ENCODE peak calls at places on chromosomes 2 and 18, in six cellular contexts. One of them, this sample, is unnamed.

GRCh38 chr2:209901187-209901586 is 101.3 kb upstream of the RPE start:
- DNase-seq in heart right ventricle: no peak
- DNase-seq in astrocyte: no peak
- DNase-seq in GM06990: no peak
- DNase-seq in AG04449: no peak
- DNase-seq in fibroblast of the aortic adventitia: no peak
- DNase-seq in this sample: no peak

GRCh38 chr2:10188729-10189305 is 66.3 kb downstream of the RRM2 start:
- DNase-seq in heart right ventricle: no peak
- DNase-seq in astrocyte: no peak
- DNase-seq in GM06990: no peak
- DNase-seq in AG04449: no peak
- DNase-seq in fibroblast of the aortic adventitia: no peak
- DNase-seq in this sample: no peak

GRCh38 chr18:35389095-35389618 is 12.0 kb upstream of the ZNF396 start:
- DNase-seq in heart right ventricle: no peak
- DNase-seq in astrocyte: peak
- DNase-seq in GM06990: no peak
- DNase-seq in AG04449: no peak
- DNase-seq in fibroblast of the aortic adventitia: peak
- DNase-seq in this sample: no peak

GRCh38 chr2:22942441-22942840 is 442.5 kb upstream of the KLHL29 start:
- DNase-seq in heart right ventricle: no peak
- DNase-seq in astrocyte: no peak
- DNase-seq in GM06990: no peak
- DNase-seq in AG04449: no peak
- DNase-seq in fibroblast of the aortic adventitia: no peak
- DNase-seq in this sample: no peak

GRCh38 chr18:46158498-46158897 is 54.3 kb downstream of the HAUS1 start:
- DNase-seq in heart right ventricle: no peak
- DNase-seq in astrocyte: no peak
- DNase-seq in GM06990: no peak
- DNase-seq in AG04449: no peak
- DNase-seq in fibroblast of the aortic adventitia: peak
- DNase-seq in this sample: no peak

GRCh38 chr2:98334439-98335078 is 11.7 kb upstream of the CNGA3 start:
- DNase-seq in heart right ventricle: no peak
- DNase-seq in astrocyte: peak
- DNase-seq in GM06990: no peak
- DNase-seq in AG04449: peak
- DNase-seq in fibroblast of the aortic adventitia: peak
- DNase-seq in this sample: peak

GRCh38 chr2:24313744-24314632 is 46.3 kb downstream of the ITSN2 start:
- DNase-seq in heart right ventricle: no peak
- DNase-seq in astrocyte: peak
- DNase-seq in GM06990: peak
- DNase-seq in AG04449: peak
- DNase-seq in fibroblast of the aortic adventitia: peak
- DNase-seq in this sample: no peak

GRCh38 chr18:22604390-22604985 is 186.8 kb upstream of the CTAGE1 start:
- DNase-seq in heart right ventricle: peak
- DNase-seq in astrocyte: peak
- DNase-seq in GM06990: no peak
- DNase-seq in AG04449: no peak
- DNase-seq in fibroblast of the aortic adventitia: peak
- DNase-seq in this sample: no peak

GRCh38 chr2:144325086-144325485 is 194.8 kb downstream of the ZEB2 start:
- DNase-seq in heart right ventricle: no peak
- DNase-seq in astrocyte: peak
- DNase-seq in GM06990: no peak
- DNase-seq in AG04449: no peak
- DNase-seq in fibroblast of the aortic adventitia: no peak
- DNase-seq in this sample: no peak

GRCh38 chr2:165582409-165582808 is 112.9 kb downstream of the CSRNP3 start:
- DNase-seq in heart right ventricle: no peak
- DNase-seq in astrocyte: peak
- DNase-seq in GM06990: no peak
- DNase-seq in AG04449: no peak
- DNase-seq in fibroblast of the aortic adventitia: peak
- DNase-seq in this sample: no peak

GRCh38 chr2:168118733-168119518 is 128.5 kb downstream of the STK39 start:
- DNase-seq in heart right ventricle: no peak
- DNase-seq in astrocyte: peak
- DNase-seq in GM06990: no peak
- DNase-seq in AG04449: peak
- DNase-seq in fibroblast of the aortic adventitia: peak
- DNase-seq in this sample: peak

GRCh38 chr2:168119519-168120141 is 127.8 kb downstream of the STK39 start:
- DNase-seq in heart right ventricle: no peak
- DNase-seq in astrocyte: peak
- DNase-seq in GM06990: peak
- DNase-seq in AG04449: peak
- DNase-seq in fibroblast of the aortic adventitia: peak
- DNase-seq in this sample: peak

GRCh38 chr2:168116448-168116847 is 130.9 kb downstream of the STK39 start:
- DNase-seq in heart right ventricle: no peak
- DNase-seq in astrocyte: no peak
- DNase-seq in GM06990: no peak
- DNase-seq in AG04449: no peak
- DNase-seq in fibroblast of the aortic adventitia: no peak
- DNase-seq in this sample: no peak

GRCh38 chr2:168120730-168121129 is 126.7 kb downstream of the STK39 start:
- DNase-seq in heart right ventricle: no peak
- DNase-seq in astrocyte: no peak
- DNase-seq in GM06990: no peak
- DNase-seq in AG04449: no peak
- DNase-seq in fibroblast of the aortic adventitia: no peak
- DNase-seq in this sample: no peak

DNA sequence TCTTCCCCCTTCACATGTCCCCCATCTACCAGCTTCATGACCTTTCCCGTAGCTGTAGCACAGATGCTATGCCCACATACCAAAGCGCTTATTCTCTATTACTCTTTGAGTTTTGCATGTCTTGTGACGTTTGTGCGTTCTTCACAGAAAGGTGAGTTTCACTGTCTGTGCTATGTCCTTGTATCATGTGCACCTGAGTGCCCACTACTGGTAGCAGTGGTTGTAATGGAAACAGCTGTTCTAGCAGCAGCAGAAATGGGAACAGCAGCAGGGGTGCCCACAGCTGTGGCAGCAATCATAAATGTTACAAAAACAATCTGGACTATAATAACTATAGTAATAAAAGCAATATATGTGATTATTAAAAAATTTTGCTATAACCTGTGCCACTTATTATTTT is 127.1 kb downstream of the STK39 start:
- DNase-seq in heart right ventricle: no peak
- DNase-seq in astrocyte: no peak
- DNase-seq in GM06990: no peak
- DNase-seq in AG04449: no peak
- DNase-seq in fibroblast of the aortic adventitia: no peak
- DNase-seq in this sample: no peak
- TF ChIP-seq CTCF in heart right ventricle: no peak
- TF ChIP-seq CTCF in astrocyte: no peak
- TF ChIP-seq CTCF in GM06990: no peak
- TF ChIP-seq CTCF in AG04449: no peak
- TF ChIP-seq CTCF in fibroblast of the aortic adventitia: no peak
- TF ChIP-seq CTCF in this sample: no peak

GRCh38 chr2:237616373-237617304 is 10.7 kb upstream of the LRRFIP1 start:
- DNase-seq in heart right ventricle: no peak
- DNase-seq in astrocyte: peak
- DNase-seq in GM06990: no peak
- DNase-seq in AG04449: peak
- DNase-seq in fibroblast of the aortic adventitia: peak
- DNase-seq in this sample: no peak

GRCh38 chr2:237613679-237614078 is 13.7 kb upstream of the LRRFIP1 start:
- DNase-seq in heart right ventricle: no peak
- DNase-seq in astrocyte: no peak
- DNase-seq in GM06990: no peak
- DNase-seq in AG04449: no peak
- DNase-seq in fibroblast of the aortic adventitia: no peak
- DNase-seq in this sample: no peak

GRCh38 chr2:237615631-237616249 is 11.6 kb upstream of the LRRFIP1 start:
- DNase-seq in heart right ventricle: no peak
- DNase-seq in astrocyte: no peak
- DNase-seq in GM06990: no peak
- DNase-seq in AG04449: no peak
- DNase-seq in fibroblast of the aortic adventitia: no peak
- DNase-seq in this sample: no peak

GRCh38 chr2:237614151-237614720 is 13.2 kb upstream of the LRRFIP1 start:
- DNase-seq in heart right ventricle: no peak
- DNase-seq in astrocyte: peak
- DNase-seq in GM06990: no peak
- DNase-seq in AG04449: no peak
- DNase-seq in fibroblast of the aortic adventitia: peak
- DNase-seq in this sample: no peak

GRCh38 chr2:237612527-237613357 is 14.6 kb upstream of the LRRFIP1 start:
- DNase-seq in heart right ventricle: no peak
- DNase-seq in astrocyte: no peak
- DNase-seq in GM06990: no peak
- DNase-seq in AG04449: no peak
- DNase-seq in fibroblast of the aortic adventitia: no peak
- DNase-seq in this sample: no peak
- TF ChIP-seq CTCF in heart right ventricle: no peak
- TF ChIP-seq CTCF in astrocyte: no peak
- TF ChIP-seq CTCF in GM06990: no peak
- TF ChIP-seq CTCF in AG04449: no peak
- TF ChIP-seq CTCF in fibroblast of the aortic adventitia: no peak
- TF ChIP-seq CTCF in this sample: no peak

DNA sequence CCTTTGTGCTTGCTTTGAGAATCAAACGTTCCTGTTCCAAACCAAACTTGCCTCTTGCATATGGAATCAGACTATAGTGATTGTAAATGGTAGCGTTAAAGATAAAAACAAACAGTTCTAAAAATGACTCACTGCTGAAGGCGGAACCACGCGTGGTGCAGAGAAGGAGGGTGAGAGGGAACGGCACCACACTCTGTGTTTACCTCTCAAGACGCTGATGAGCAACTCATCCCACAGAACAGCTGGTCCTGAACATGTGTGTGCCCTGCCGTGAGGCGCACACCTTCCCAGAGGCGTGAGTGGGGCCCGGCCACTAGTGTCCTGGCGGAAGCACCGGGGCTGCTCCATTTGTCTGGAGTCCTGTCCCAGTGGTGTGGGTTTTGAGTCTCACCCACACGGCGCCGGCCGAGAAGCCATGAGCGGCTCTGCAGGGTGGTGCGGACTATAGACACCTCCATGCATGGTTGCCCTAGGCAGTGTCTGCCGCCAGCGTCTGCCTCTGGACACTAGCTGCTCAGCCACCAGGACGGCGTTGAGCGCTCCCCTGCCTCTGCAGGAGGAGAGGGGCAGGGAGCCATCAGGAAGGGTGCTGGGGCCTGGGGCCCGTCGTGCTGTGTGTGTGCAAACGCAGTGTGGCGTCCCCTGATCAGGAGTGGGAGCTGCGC is 52.1 kb downstream of the NFATC1 start:
- DNase-seq in heart right ventricle: no peak
- DNase-seq in astrocyte: peak
- DNase-seq in GM06990: no peak
- DNase-seq in AG04449: no peak
- DNase-seq in fibroblast of the aortic adventitia: no peak
- DNase-seq in this sample: no peak
- TF ChIP-seq CTCF in heart right ventricle: no peak
- TF ChIP-seq CTCF in astrocyte: no peak
- TF ChIP-seq CTCF in GM06990: no peak
- TF ChIP-seq CTCF in AG04449: no peak
- TF ChIP-seq CTCF in fibroblast of the aortic adventitia: no peak
- TF ChIP-seq CTCF in this sample: no peak

DNA sequence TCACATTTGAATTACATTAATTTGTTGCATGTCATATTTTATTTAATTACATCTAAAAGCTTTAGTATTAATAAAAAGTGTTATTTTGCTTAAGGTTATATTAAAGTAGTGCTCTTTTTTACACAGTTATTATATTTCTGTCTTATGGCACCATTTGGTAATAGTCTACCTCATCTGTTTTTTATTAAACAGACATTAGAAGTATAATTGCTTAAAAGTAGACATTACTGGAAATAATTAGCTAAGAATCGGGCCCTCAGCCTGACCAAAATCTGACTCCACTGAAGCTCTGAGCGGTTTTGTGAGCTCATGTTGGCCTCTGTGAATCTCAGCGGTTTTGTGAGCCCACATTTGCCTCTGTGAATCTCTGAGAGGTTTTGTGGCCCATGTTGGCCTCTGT is 102.5 kb upstream of the SNTG2 start:
- DNase-seq in heart right ventricle: no peak
- DNase-seq in astrocyte: no peak
- DNase-seq in GM06990: no peak
- DNase-seq in AG04449: no peak
- DNase-seq in fibroblast of the aortic adventitia: no peak
- DNase-seq in this sample: no peak
- TF ChIP-seq CTCF in heart right ventricle: no peak
- TF ChIP-seq CTCF in astrocyte: no peak
- TF ChIP-seq CTCF in GM06990: no peak
- TF ChIP-seq CTCF in AG04449: no peak
- TF ChIP-seq CTCF in fibroblast of the aortic adventitia: no peak
- TF ChIP-seq CTCF in this sample: no peak

GRCh38 chr2:20781656-20782265 is 41.1 kb downstream of the LDAH start:
- DNase-seq in heart right ventricle: no peak
- DNase-seq in astrocyte: no peak
- DNase-seq in GM06990: no peak
- DNase-seq in AG04449: no peak
- DNase-seq in fibroblast of the aortic adventitia: peak
- DNase-seq in this sample: no peak
- TF ChIP-seq CTCF in heart right ventricle: peak
- TF ChIP-seq CTCF in astrocyte: peak
- TF ChIP-seq CTCF in GM06990: peak
- TF ChIP-seq CTCF in AG04449: peak
- TF ChIP-seq CTCF in fibroblast of the aortic adventitia: peak
- TF ChIP-seq CTCF in this sample: peak

DNA sequence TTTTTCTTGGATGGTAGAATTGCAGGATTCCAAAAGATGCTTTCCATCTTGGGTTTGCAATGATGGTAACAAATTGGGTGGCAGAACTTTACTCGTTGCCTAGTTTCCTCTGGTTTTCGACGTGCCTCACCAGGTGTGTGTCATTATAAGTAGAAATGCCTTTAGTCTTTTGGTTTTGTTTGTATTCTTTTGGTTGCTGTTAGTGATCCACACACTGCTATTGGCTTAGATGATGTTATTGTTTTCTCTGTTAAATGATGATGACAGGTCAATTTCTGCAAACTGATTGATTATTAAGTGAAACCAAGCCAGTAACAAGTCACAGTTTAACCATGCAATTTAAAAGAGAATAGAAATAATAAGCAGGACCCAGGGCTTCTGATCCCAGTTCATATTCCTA is 6.1 kb upstream of the LAMA3 start:
- DNase-seq in heart right ventricle: no peak
- DNase-seq in astrocyte: no peak
- DNase-seq in GM06990: no peak
- DNase-seq in AG04449: no peak
- DNase-seq in fibroblast of the aortic adventitia: no peak
- DNase-seq in this sample: no peak
- TF ChIP-seq CTCF in heart right ventricle: no peak
- TF ChIP-seq CTCF in astrocyte: no peak
- TF ChIP-seq CTCF in GM06990: no peak
- TF ChIP-seq CTCF in AG04449: no peak
- TF ChIP-seq CTCF in fibroblast of the aortic adventitia: no peak
- TF ChIP-seq CTCF in this sample: no peak

GRCh38 chr2:101277111-101277510 is 24.4 kb downstream of the CNOT11 start:
- DNase-seq in heart right ventricle: no peak
- DNase-seq in astrocyte: peak
- DNase-seq in GM06990: no peak
- DNase-seq in AG04449: no peak
- DNase-seq in fibroblast of the aortic adventitia: peak
- DNase-seq in this sample: no peak
- TF ChIP-seq CTCF in heart right ventricle: no peak
- TF ChIP-seq CTCF in astrocyte: no peak
- TF ChIP-seq CTCF in GM06990: no peak
- TF ChIP-seq CTCF in AG04449: no peak
- TF ChIP-seq CTCF in fibroblast of the aortic adventitia: no peak
- TF ChIP-seq CTCF in this sample: no peak